ENCODE peak calls at places on chromosomes 12 and 14, in nine cellular contexts. One of them, this sample, is unnamed.

GRCh38 chr12:10562306-10562933 is 51.0 kb downstream of the MAGOHB start:
- DNase-seq in mucosa of gallbladder: peak; percentile 36
- DNase-seq in HEK293T: peak; percentile 23
- DNase-seq in heart left ventricle: no peak
- DNase-seq in fibroblast of the aortic adventitia: peak; percentile 75
- DNase-seq in iPS DF 6.9: no peak
- DNase-seq in AG04449: no peak
- DNase-seq in D341Med: peak; percentile 25
- DNase-seq in A549: peak; percentile 13
- DNase-seq in this sample: peak; percentile 77

GRCh38 chr12:69900720-69901131 is 75.7 kb downstream of the MYRFL start:
- DNase-seq in mucosa of gallbladder: peak; percentile 84
- DNase-seq in HEK293T: peak; percentile 60
- DNase-seq in heart left ventricle: peak; percentile 69
- DNase-seq in fibroblast of the aortic adventitia: peak; percentile 77
- DNase-seq in iPS DF 6.9: no peak
- DNase-seq in AG04449: no peak
- DNase-seq in D341Med: peak; percentile 68
- DNase-seq in A549: peak; percentile 31
- DNase-seq in this sample: peak; percentile 65

GRCh38 chr14:105924951-105925591 is 398.7 kb downstream of the TMEM121 start:
- DNase-seq in mucosa of gallbladder: no peak
- DNase-seq in HEK293T: no peak
- DNase-seq in heart left ventricle: no peak
- DNase-seq in fibroblast of the aortic adventitia: no peak
- DNase-seq in iPS DF 6.9: no peak
- DNase-seq in AG04449: no peak
- DNase-seq in D341Med: no peak
- DNase-seq in A549: no peak
- DNase-seq in this sample: no peak

GRCh38 chr14:89344871-89345270 is 72.2 kb downstream of the FOXN3 start:
- DNase-seq in mucosa of gallbladder: no peak
- DNase-seq in HEK293T: no peak
- DNase-seq in heart left ventricle: no peak
- DNase-seq in fibroblast of the aortic adventitia: no peak
- DNase-seq in iPS DF 6.9: no peak
- DNase-seq in AG04449: no peak
- DNase-seq in D341Med: no peak
- DNase-seq in A549: no peak
- DNase-seq in this sample: no peak

GRCh38 chr12:82866227-82866803 is 179.6 kb downstream of the TMTC2 start:
- DNase-seq in mucosa of gallbladder: no peak
- DNase-seq in HEK293T: no peak
- DNase-seq in heart left ventricle: no peak
- DNase-seq in fibroblast of the aortic adventitia: no peak
- DNase-seq in iPS DF 6.9: no peak
- DNase-seq in AG04449: no peak
- DNase-seq in D341Med: no peak
- DNase-seq in A549: no peak
- DNase-seq in this sample: no peak

GRCh38 chr12:14691560-14691959 is 4.8 kb downstream of the GUCY2C start:
- DNase-seq in mucosa of gallbladder: peak; percentile 61
- DNase-seq in HEK293T: no peak
- DNase-seq in heart left ventricle: peak; percentile 76
- DNase-seq in fibroblast of the aortic adventitia: no peak
- DNase-seq in iPS DF 6.9: no peak
- DNase-seq in AG04449: no peak
- DNase-seq in D341Med: no peak
- DNase-seq in A549: no peak
- DNase-seq in this sample: no peak

GRCh38 chr14:77988966-77989365 is 181.2 kb upstream of the NRXN3 start:
- DNase-seq in mucosa of gallbladder: no peak
- DNase-seq in HEK293T: no peak
- DNase-seq in heart left ventricle: peak; percentile 48
- DNase-seq in fibroblast of the aortic adventitia: peak; percentile 85
- DNase-seq in iPS DF 6.9: no peak
- DNase-seq in AG04449: no peak
- DNase-seq in D341Med: no peak
- DNase-seq in A549: no peak
- DNase-seq in this sample: no peak

GRCh38 chr14:64465856-64466554 is 706 bp downstream of the AKAP5 start:
- DNase-seq in mucosa of gallbladder: peak; percentile 22
- DNase-seq in HEK293T: peak; percentile 46
- DNase-seq in heart left ventricle: peak; percentile 22
- DNase-seq in fibroblast of the aortic adventitia: peak; percentile 61
- DNase-seq in iPS DF 6.9: peak; percentile 25
- DNase-seq in AG04449: no peak
- DNase-seq in D341Med: peak; percentile 54
- DNase-seq in A549: peak; percentile 58
- DNase-seq in this sample: peak; percentile 22

GRCh38 chr12:106113446-106114083 is 25.2 kb downstream of the NUAK1 start:
- DNase-seq in mucosa of gallbladder: no peak
- DNase-seq in HEK293T: no peak
- DNase-seq in heart left ventricle: no peak
- DNase-seq in fibroblast of the aortic adventitia: peak; percentile 72
- DNase-seq in iPS DF 6.9: no peak
- DNase-seq in AG04449: no peak
- DNase-seq in D341Med: no peak
- DNase-seq in A549: no peak
- DNase-seq in this sample: no peak

GRCh38 chr12:116324684-116325664 is 47.5 kb upstream of the MED13L start:
- DNase-seq in mucosa of gallbladder: no peak
- DNase-seq in HEK293T: no peak
- DNase-seq in heart left ventricle: no peak
- DNase-seq in fibroblast of the aortic adventitia: no peak
- DNase-seq in iPS DF 6.9: no peak
- DNase-seq in AG04449: no peak
- DNase-seq in D341Med: no peak
- DNase-seq in A549: no peak
- DNase-seq in this sample: no peak

GRCh38 chr12:92038476-92038875 is 107.2 kb downstream of the BTG1 start:
- DNase-seq in mucosa of gallbladder: no peak
- DNase-seq in HEK293T: no peak
- DNase-seq in heart left ventricle: no peak
- DNase-seq in fibroblast of the aortic adventitia: no peak
- DNase-seq in iPS DF 6.9: no peak
- DNase-seq in AG04449: no peak
- DNase-seq in D341Med: no peak
- DNase-seq in A549: no peak
- DNase-seq in this sample: no peak

GRCh38 chr12:12336049-12336411 is 14.0 kb downstream of the MANSC1 start:
- DNase-seq in mucosa of gallbladder: no peak
- DNase-seq in HEK293T: no peak
- DNase-seq in heart left ventricle: no peak
- DNase-seq in fibroblast of the aortic adventitia: no peak
- DNase-seq in iPS DF 6.9: no peak
- DNase-seq in AG04449: no peak
- DNase-seq in D341Med: no peak
- DNase-seq in A549: no peak
- DNase-seq in this sample: no peak

GRCh38 chr12:6426882-6427671 is 17.7 kb upstream of the CD27 start:
- DNase-seq in mucosa of gallbladder: no peak
- DNase-seq in HEK293T: no peak
- DNase-seq in heart left ventricle: no peak
- DNase-seq in fibroblast of the aortic adventitia: no peak
- DNase-seq in iPS DF 6.9: no peak
- DNase-seq in AG04449: no peak
- DNase-seq in D341Med: no peak
- DNase-seq in A549: no peak
- DNase-seq in this sample: no peak

GRCh38 chr14:90319173-90319572 is 12.6 kb downstream of the NRDE2 start:
- DNase-seq in mucosa of gallbladder: no peak
- DNase-seq in HEK293T: no peak
- DNase-seq in heart left ventricle: no peak
- DNase-seq in fibroblast of the aortic adventitia: no peak
- DNase-seq in iPS DF 6.9: no peak
- DNase-seq in AG04449: no peak
- DNase-seq in D341Med: no peak
- DNase-seq in A549: no peak
- DNase-seq in this sample: no peak

GRCh38 chr12:15770581-15770980 is 18.6 kb downstream of the EPS8 start:
- DNase-seq in mucosa of gallbladder: no peak
- DNase-seq in HEK293T: no peak
- DNase-seq in heart left ventricle: no peak
- DNase-seq in fibroblast of the aortic adventitia: peak; percentile 23
- DNase-seq in iPS DF 6.9: no peak
- DNase-seq in AG04449: no peak
- DNase-seq in D341Med: no peak
- DNase-seq in A549: no peak
- DNase-seq in this sample: no peak

GRCh38 chr12:68352067-68352466 is 19.9 kb upstream of the MDM1 start:
- DNase-seq in mucosa of gallbladder: no peak
- DNase-seq in HEK293T: no peak
- DNase-seq in heart left ventricle: no peak
- DNase-seq in fibroblast of the aortic adventitia: no peak
- DNase-seq in iPS DF 6.9: no peak
- DNase-seq in AG04449: no peak
- DNase-seq in D341Med: no peak
- DNase-seq in A549: no peak
- DNase-seq in this sample: no peak

GRCh38 chr14:32588448-32589320 is 259.6 kb downstream of the AKAP6 start:
- DNase-seq in mucosa of gallbladder: no peak
- DNase-seq in HEK293T: peak; percentile 31
- DNase-seq in heart left ventricle: no peak
- DNase-seq in fibroblast of the aortic adventitia: peak; percentile 73
- DNase-seq in iPS DF 6.9: peak; percentile 13
- DNase-seq in AG04449: no peak
- DNase-seq in D341Med: peak; percentile 39
- DNase-seq in A549: no peak
- DNase-seq in this sample: peak; percentile 8

GRCh38 chr14:23432102-23432925 is 3.1 kb downstream of the MYH7 start:
- DNase-seq in mucosa of gallbladder: no peak
- DNase-seq in HEK293T: no peak
- DNase-seq in heart left ventricle: peak; percentile 19
- DNase-seq in fibroblast of the aortic adventitia: no peak
- DNase-seq in iPS DF 6.9: no peak
- DNase-seq in AG04449: no peak
- DNase-seq in D341Med: no peak
- DNase-seq in A549: no peak
- DNase-seq in this sample: no peak

GRCh38 chr12:52767427-52767826 is 9.7 kb downstream of the KRT76 start:
- DNase-seq in mucosa of gallbladder: no peak
- DNase-seq in HEK293T: no peak
- DNase-seq in heart left ventricle: no peak
- DNase-seq in fibroblast of the aortic adventitia: no peak
- DNase-seq in iPS DF 6.9: no peak
- DNase-seq in AG04449: no peak
- DNase-seq in D341Med: no peak
- DNase-seq in A549: no peak
- DNase-seq in this sample: no peak

GRCh38 chr14:92747701-92748258 is 647 bp downstream of the LGMN start:
- DNase-seq in mucosa of gallbladder: no peak
- DNase-seq in HEK293T: no peak
- DNase-seq in heart left ventricle: no peak
- DNase-seq in fibroblast of the aortic adventitia: peak; percentile 32
- DNase-seq in iPS DF 6.9: no peak
- DNase-seq in AG04449: no peak
- DNase-seq in D341Med: no peak
- DNase-seq in A549: no peak
- DNase-seq in this sample: no peak

GRCh38 chr14:60206837-60207533 is 41.8 kb upstream of the DHRS7 start:
- DNase-seq in mucosa of gallbladder: no peak
- DNase-seq in HEK293T: no peak
- DNase-seq in heart left ventricle: no peak
- DNase-seq in fibroblast of the aortic adventitia: no peak
- DNase-seq in iPS DF 6.9: no peak
- DNase-seq in AG04449: no peak
- DNase-seq in D341Med: no peak
- DNase-seq in A549: no peak
- DNase-seq in this sample: no peak

GRCh38 chr14:35701531-35701930 is 107.6 kb downstream of the RALGAPA1 start:
- DNase-seq in mucosa of gallbladder: no peak
- DNase-seq in HEK293T: no peak
- DNase-seq in heart left ventricle: no peak
- DNase-seq in fibroblast of the aortic adventitia: no peak
- DNase-seq in iPS DF 6.9: no peak
- DNase-seq in AG04449: no peak
- DNase-seq in D341Med: no peak
- DNase-seq in A549: no peak
- DNase-seq in this sample: no peak

This sample was measured in NT2/D1.